ENCODE peak calls at places on chromosome 14, in ten cellular contexts. K is tibial artery, I is Peyer's patch, W is esophagus muscularis mucosa, U is stomach, Y is sigmoid colon, A is endothelial cell of umbilical vein, H is cardiac muscle cell, F is A549, Z is testis. L is an unnamed sample.

GRCh38 chr14:61950340-61950739 is 188.1 kb downstream of the SNAPC1 start:
- DNase-seq in K (no peak), I (no peak), W (no peak), U (no peak), Y (no peak), A (no peak), H (no peak), F (no peak), Z (no peak), L (no peak)

GRCh38 chr14:64778114-64778754 is 74.0 kb downstream of the PLEKHG3 start:
- DNase-seq in K (no peak), I (no peak), W (no peak), U (no peak), Y (no peak), A (no peak), H (no peak), F (no peak), Z (peak; percentile 43), L (no peak)

GRCh38 chr14:101237241-101237616 is 324.1 kb upstream of the DIO3 start:
- DNase-seq in K (peak; percentile 59), I (no peak), W (no peak), U (no peak), Y (peak; percentile 47), A (no peak), H (no peak), F (no peak), Z (no peak), L (no peak)

GRCh38 chr14:103194256-103195045 is 71.2 kb downstream of the TNFAIP2 start:
- DNase-seq in K (no peak), I (no peak), W (no peak), U (no peak), Y (peak; percentile 73), A (no peak), H (no peak), F (peak; percentile 31), Z (no peak), L (no peak)

GRCh38 chr14:69323266-69323966 is 63.5 kb downstream of the GALNT16 start:
- DNase-seq in K (peak; percentile 44), I (peak; percentile 15), W (no peak), U (no peak), Y (peak; percentile 48), A (no peak), H (no peak), F (no peak), Z (no peak), L (no peak)

GRCh38 chr14:104223101-104223809 is 84.9 kb downstream of the KIF26A start:
- DNase-seq in K (no peak), I (peak; percentile 65), W (no peak), U (no peak), Y (no peak), A (peak; percentile 17), H (peak; percentile 60), F (no peak), Z (peak; percentile 53), L (peak; percentile 34)

GRCh38 chr14:30214456-30215090 is 286.9 kb upstream of the PRKD1 start:
- DNase-seq in K (no peak), I (no peak), W (no peak), U (no peak), Y (no peak), A (peak; percentile 65), H (peak; percentile 66), F (peak; percentile 62), Z (peak; percentile 40), L (no peak)

GRCh38 chr14:88518592-88519512 is 36.0 kb downstream of the PTPN21 start:
- DNase-seq in K (no peak), I (no peak), W (no peak), U (no peak), Y (no peak), A (peak; percentile 6), H (no peak), F (peak; percentile 15), Z (no peak), L (no peak)

GRCh38 chr14:89753828-89754439 is 200.6 kb downstream of the EFCAB11 start:
- DNase-seq in K (no peak), I (no peak), W (no peak), U (no peak), Y (no peak), A (no peak), H (no peak), F (no peak), Z (no peak), L (no peak)

GRCh38 chr14:81208489-81208888 is 12.3 kb downstream of the GTF2A1 start:
- DNase-seq in K (peak; percentile 69), I (no peak), W (no peak), U (no peak), Y (no peak), A (no peak), H (no peak), F (no peak), Z (no peak), L (no peak)

GRCh38 chr14:76985540-76986260 is 42.8 kb downstream of the IRF2BPL start:
- DNase-seq in K (no peak), I (no peak), W (no peak), U (no peak), Y (no peak), A (no peak), H (no peak), F (peak; percentile 46), Z (no peak), L (no peak)

GRCh38 chr14:96204151-96205058 is at the start of gene BDKRB2:
- DNase-seq in K (peak; percentile 78), I (peak; percentile 88), W (no peak), U (peak; percentile 72), Y (peak; percentile 91), A (peak; percentile 33), H (peak; percentile 76), F (peak; percentile 76), Z (peak; percentile 64), L (peak; percentile 42)

GRCh38 chr14:99596071-99596627 is 7.9 kb downstream of the CCDC85C start:
- DNase-seq in K (no peak), I (no peak), W (no peak), U (peak; percentile 75), Y (peak; percentile 82), A (peak; percentile 73), H (no peak), F (peak; percentile 36), Z (peak; percentile 32), L (no peak)

GRCh38 chr14:99593971-99594841 is 9.8 kb downstream of the CCDC85C start:
- DNase-seq in K (no peak), I (no peak), W (no peak), U (no peak), Y (no peak), A (no peak), H (no peak), F (no peak), Z (no peak), L (no peak)

GRCh38 chr14:99595034-99595433 is 9.0 kb downstream of the CCDC85C start:
- DNase-seq in K (no peak), I (no peak), W (no peak), U (no peak), Y (no peak), A (no peak), H (no peak), F (no peak), Z (no peak), L (no peak)

GRCh38 chr14:99596772-99597171 is 7.2 kb downstream of the CCDC85C start:
- DNase-seq in K (no peak), I (peak; percentile 83), W (no peak), U (no peak), Y (no peak), A (no peak), H (no peak), F (no peak), Z (no peak), L (no peak)

DNA sequence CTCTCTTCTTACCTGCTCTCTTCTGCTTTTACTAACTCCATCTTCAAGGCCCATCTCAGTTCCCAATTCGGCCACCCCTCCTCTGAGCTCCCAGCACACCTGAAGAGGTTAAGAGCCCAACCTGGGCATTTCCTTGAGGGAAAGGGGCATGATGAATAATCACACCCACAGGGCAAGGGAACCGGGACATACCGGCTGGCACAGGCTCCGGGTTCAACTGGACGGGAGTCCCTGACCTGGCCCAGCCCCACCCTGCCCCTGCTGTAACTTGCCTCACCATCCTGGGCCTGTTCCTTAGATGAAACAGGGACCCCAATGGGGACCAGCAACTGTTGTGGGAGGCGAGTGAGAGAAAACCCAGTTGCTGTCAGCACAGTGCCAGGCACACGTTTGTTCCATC is 8.5 kb downstream of the CCDC85C start:
- DNase-seq in K (no peak), I (peak; percentile 50), W (no peak), U (no peak), Y (no peak), A (no peak), H (no peak), F (no peak), Z (no peak), L (no peak)
- H3K27ac ChIP-seq in K (no peak overlapping the region), I (peak overlapping the region; percentile 91), W (peak overlapping the region; percentile 71), U (peak overlapping the region; percentile 80), Y (peak overlapping the region; percentile 72), A (no peak overlapping the region), H (no peak overlapping the region), F (peak overlapping the region; percentile 49), Z (no peak overlapping the region), L (peak overlapping the region; percentile 79)

DNA sequence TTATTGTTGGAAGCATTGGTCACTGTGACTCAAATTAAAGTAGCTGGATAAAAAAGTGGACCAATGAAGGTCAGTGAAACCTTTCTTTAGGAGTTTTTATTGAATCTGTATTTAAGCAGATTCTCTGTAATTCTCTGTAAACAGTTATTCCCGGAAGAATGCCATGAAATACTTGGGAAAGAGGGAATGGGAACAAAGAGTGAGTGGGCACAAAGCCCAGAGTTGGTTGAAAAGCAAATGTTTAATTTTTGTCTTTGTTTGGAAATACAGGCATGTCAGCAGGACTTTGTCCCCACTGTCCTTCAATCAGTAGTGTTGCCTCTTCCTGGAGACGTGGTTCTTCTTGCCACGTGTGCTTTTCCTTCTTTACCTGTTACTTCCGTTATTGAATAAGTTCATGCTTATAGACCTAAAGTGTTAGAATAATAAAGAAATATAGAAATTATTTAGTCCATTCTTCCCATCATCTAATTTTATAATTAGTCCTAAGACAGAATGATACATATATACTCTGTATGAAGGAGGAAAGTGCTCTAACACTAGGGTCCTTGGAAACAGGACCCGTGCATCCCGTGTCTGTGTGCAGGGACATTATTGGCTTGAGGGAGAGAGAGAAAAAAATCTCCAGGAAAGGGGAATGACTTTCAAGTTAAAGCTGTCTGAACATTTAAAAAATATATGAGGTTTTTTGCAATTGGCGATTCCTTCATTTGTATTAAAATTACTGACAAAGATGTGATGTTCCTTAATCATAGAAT is 2.0 kb upstream of the ANG start:
- DNase-seq in K (no peak), I (no peak), W (no peak), U (peak; percentile 61), Y (no peak), A (no peak), H (no peak), F (peak; percentile 83), Z (no peak), L (no peak)
- H3K27ac ChIP-seq in K (no peak overlapping the region), I (peak overlapping the region; percentile 99), W (peak overlapping the region; percentile 100), U (peak overlapping the region; percentile 98), Y (peak overlapping the region; percentile 99), A (no peak overlapping the region), H (no peak overlapping the region), F (peak overlapping the region; percentile 95), Z (peak overlapping the region; percentile 100), L (no peak overlapping the region)

GRCh38 chr14:54738009-54738408 is 164.6 kb downstream of the GCH1 start:
- DNase-seq in K (no peak), I (no peak), W (no peak), U (no peak), Y (no peak), A (no peak), H (no peak), F (no peak), Z (no peak), L (no peak)
- H3K27ac ChIP-seq in K (peak overlapping the region; percentile 27), I (no peak overlapping the region), W (no peak overlapping the region), U (no peak overlapping the region), Y (no peak overlapping the region), A (no peak overlapping the region), H (peak overlapping the region; percentile 2), F (no peak overlapping the region), Z (no peak overlapping the region), L (peak overlapping the region; percentile 11)

GRCh38 chr14:91249841-91250616 is 5.5 kb upstream of the GPR68 start:
- DNase-seq in K (no peak), I (no peak), W (no peak), U (no peak), Y (no peak), A (no peak), H (no peak), F (peak; percentile 36), Z (no peak), L (no peak)
- H3K27ac ChIP-seq in K (no peak overlapping the region), I (peak overlapping the region; percentile 77), W (peak overlapping the region; percentile 3), U (peak overlapping the region; percentile 41), Y (no peak overlapping the region), A (no peak overlapping the region), H (no peak overlapping the region), F (no peak overlapping the region), Z (no peak overlapping the region), L (peak overlapping the region; percentile 25)

L was measured in heart right ventricle.